ENCODE peak calls at places on chromosomes 12 and 14, in seven cellular contexts. O is uterus, C is HepG2, P is esophagus squamous epithelium, Y is body of pancreas, M is tibial nerve, L is testis. R is an unnamed sample.

GRCh38 chr14:96088131-96088880 is 49.1 kb downstream of the C14orf132 start:
- DNase-seq in L (no peak), C (no peak), Y (no peak), P (no peak), O (no peak), M (no peak), R (no peak)

GRCh38 chr12:57242691-57243454 is 8.1 kb downstream of the STAC3 start:
- DNase-seq in O (no peak), L (peak), Y (peak), P (no peak), M (no peak), C (peak), R (peak)

GRCh38 chr12:72271401-72271740 is 799 bp upstream of the TRHDE start:
- DNase-seq in L (peak), P (no peak), Y (peak), M (peak), C (no peak), O (no peak), R (peak)

GRCh38 chr12:94025730-94026129 is 122.6 kb upstream of the PLXNC1 start:
- DNase-seq in P (no peak), Y (no peak), C (no peak), M (no peak), L (peak), O (no peak), R (no peak)

GRCh38 chr12:46459881-46460545 is 87.4 kb upstream of the SLC38A2 start:
- DNase-seq in L (no peak), O (no peak), Y (no peak), P (no peak), C (no peak), M (no peak), R (no peak)

GRCh38 chr12:75366629-75367028 is 24.3 kb upstream of the GLIPR1L2 start:
- DNase-seq in L (no peak), P (no peak), O (no peak), Y (no peak), M (no peak), C (no peak), R (no peak)

GRCh38 chr14:76090611-76091010 is 61.1 kb upstream of the GPATCH2L start:
- DNase-seq in L (peak), M (no peak), C (no peak), Y (no peak), O (no peak), P (no peak), R (no peak)

GRCh38 chr12:111783046-111783445 is 16.3 kb downstream of the ALDH2 start:
- DNase-seq in O (no peak), P (no peak), M (no peak), Y (no peak), C (no peak), L (no peak), R (no peak)

GRCh38 chr12:69290545-69291277 is 51.3 kb downstream of the CPSF6 start:
- DNase-seq in M (peak), C (peak), Y (peak), P (peak), L (peak), O (no peak), R (peak)

GRCh38 chr12:11635341-11635740 is 14.1 kb upstream of the ETV6 start:
- DNase-seq in C (no peak), O (no peak), M (no peak), L (no peak), Y (no peak), P (no peak), R (no peak)

DNA sequence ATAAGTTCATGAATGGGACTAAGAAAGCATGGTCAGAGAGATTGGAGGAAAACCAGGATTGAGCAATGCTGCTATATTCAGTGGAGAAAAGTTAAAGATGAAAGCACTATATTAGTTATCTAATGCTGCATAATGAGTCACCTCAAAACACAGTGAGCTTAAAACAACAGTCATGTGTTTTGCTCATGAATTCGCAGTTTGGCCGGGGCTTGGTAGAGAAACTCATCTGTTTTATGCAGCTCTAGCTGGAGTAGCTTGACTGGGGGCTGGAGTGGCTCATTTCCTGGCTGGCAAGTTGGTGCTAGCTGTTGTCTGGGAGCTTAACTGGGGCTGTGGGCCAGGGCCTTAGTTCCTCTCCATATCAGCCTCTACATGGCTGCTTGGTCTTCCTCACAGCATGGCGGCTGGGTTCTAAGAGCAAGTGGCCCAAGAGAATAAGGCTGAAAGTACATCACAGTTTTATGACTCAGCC is 90.1 kb downstream of the ADCK1 start:
- DNase-seq in L (no peak), P (no peak), O (no peak), C (no peak), Y (no peak), M (no peak), R (no peak)
- H3K27ac ChIP-seq in L (no peak), P (no peak), O (no peak), C (no peak), Y (no peak), M (no peak), R (no peak)

DNA sequence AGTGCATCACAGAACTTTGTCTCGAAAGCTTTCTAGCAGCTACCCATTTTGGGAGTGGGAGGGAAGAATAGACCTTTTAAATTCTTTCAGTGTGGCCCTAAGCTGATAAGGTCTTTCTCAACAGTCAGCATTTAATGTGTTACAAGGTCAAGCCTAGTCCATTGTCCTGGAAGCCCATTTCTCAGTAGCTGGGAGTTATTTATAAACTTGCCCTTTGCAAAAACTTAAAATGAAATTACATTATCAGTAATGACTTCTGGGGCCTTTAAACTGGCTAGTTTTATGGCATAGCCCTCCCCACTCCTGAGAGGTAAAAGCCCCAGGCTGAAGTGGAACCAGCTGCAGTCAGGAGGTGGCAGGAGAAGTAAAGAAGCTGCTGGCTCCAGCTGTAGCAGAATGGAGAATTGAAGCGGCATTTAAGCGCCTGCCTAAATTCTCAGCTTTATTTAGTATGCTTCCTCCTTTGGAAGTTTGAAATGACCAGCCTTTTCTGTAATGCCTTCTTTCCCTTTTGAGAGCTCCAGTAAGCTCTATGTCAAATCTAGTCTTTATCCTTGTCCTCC is 12.4 kb downstream of the COPZ1 start:
- DNase-seq in P (no peak), Y (no peak), C (peak), O (no peak), L (peak), M (no peak), R (peak)
- TF ChIP-seq POLR2A in P (no peak), Y (no peak), C (no peak), O (no peak), L (no peak), M (no peak), R (no peak)

GRCh38 chr14:74704656-74705055 is 8.2 kb downstream of the AREL1 start:
- DNase-seq in P (no peak), C (no peak), Y (no peak), O (no peak), M (no peak), L (no peak), R (no peak)

GRCh38 chr14:74702293-74702692 is 10.6 kb downstream of the AREL1 start:
- DNase-seq in O (no peak), L (no peak), C (no peak), P (no peak), M (no peak), Y (no peak), R (no peak)

GRCh38 chr14:74705607-74706006 is 7.3 kb downstream of the AREL1 start:
- DNase-seq in O (no peak), P (no peak), C (no peak), Y (no peak), M (no peak), L (no peak), R (no peak)

GRCh38 chr14:74703043-74703442 is 9.8 kb downstream of the AREL1 start:
- DNase-seq in M (no peak), Y (no peak), C (no peak), L (no peak), O (no peak), P (no peak), R (no peak)

GRCh38 chr14:74706101-74706500 is 6.8 kb downstream of the AREL1 start:
- DNase-seq in P (no peak), Y (no peak), L (no peak), C (no peak), O (no peak), M (no peak), R (peak)
- TF ChIP-seq CTCF in P (no peak), Y (no peak), L (no peak), C (no peak), O (no peak), M (no peak), R (no peak)

GRCh38 chr12:53726342-53726741 is 910 bp downstream of the CALCOCO1 start:
- DNase-seq in M (no peak), O (no peak), L (no peak), Y (no peak), P (no peak), C (peak), R (no peak)
- H3K27ac ChIP-seq in M (peak), O (no peak), L (no peak), Y (no peak), P (no peak), C (no peak), R (no peak)

DNA sequence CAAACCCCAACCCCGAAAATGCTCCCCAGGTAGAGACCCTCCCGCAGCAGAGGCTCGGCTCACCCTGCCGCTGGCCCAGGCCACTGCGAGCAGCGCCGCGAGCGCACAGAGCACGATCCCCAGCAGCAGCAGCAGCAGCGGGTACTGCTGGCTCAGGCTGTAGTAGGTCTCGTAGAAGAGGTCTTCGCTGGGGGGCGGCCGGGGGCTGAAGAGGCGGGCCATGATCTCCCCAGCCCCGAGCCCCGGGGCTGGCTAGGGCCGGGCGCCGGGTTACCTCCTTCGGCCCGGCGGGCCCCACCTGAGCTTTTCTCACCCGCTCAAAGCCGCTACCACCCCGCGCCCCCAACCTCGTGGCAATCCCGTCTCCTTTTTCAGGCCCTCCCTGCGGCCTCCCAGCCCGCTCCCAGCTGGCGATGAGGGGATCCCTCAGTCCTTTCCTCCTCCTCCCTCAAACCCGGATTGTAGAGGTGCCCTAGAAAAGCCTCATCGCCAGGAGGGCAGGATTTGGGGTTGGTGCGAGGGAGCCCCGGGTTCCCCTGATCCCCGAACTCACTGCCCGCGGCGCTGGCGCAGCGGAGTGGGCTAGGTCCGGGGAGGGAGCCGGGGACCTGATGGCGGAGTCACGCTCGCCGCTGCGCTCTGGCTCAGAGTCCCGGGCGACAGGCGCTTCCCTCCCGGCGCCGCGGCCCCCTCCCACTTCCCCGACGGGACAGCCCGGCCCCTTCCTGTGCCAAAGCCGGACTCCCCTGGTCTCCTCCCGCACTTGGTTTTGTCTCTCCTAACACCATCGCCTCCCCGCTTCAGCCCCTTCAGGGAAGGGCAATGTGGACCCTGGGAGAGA is at the start of gene ADCY4:
- DNase-seq in L (no peak), Y (no peak), P (no peak), O (peak), C (no peak), M (no peak), R (peak)
- TF ChIP-seq POLR2A in L (no peak), Y (peak), P (no peak), O (peak), C (no peak), M (no peak), R (peak)

DNA sequence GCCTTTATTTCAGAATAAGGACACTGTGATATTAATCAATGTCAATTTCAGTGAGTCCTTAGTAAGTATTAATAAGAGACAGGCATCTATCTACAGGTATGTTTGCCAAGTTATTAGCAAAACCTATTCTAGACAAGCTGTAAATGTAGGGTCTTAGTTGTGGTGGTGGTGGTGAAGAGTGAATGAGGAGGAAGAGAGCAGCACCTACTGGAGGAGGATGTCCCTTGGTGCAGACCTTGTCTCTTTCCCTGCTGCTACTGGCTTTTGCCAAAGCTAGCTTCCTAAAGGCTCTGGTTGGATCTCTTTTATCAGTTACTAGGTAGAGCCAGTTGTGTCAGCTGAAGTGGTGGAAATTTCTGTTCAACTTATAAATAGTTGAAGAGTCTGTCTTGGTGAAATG is 304.8 kb upstream of the ATP2B1 start:
- DNase-seq in C (no peak), Y (no peak), L (no peak), M (no peak), O (no peak), P (no peak), R (no peak)
- TF ChIP-seq CTCF in C (peak), Y (no peak), L (no peak), M (no peak), O (no peak), P (no peak), R (no peak)

GRCh38 chr12:18981732-18982131 is 147.8 kb upstream of the PLEKHA5 start:
- DNase-seq in C (no peak), M (no peak), Y (no peak), L (no peak), P (no peak), O (no peak), R (no peak)
- H3K27ac ChIP-seq in C (no peak), M (no peak), Y (no peak), L (no peak), P (no peak), O (no peak), R (no peak)

DNA sequence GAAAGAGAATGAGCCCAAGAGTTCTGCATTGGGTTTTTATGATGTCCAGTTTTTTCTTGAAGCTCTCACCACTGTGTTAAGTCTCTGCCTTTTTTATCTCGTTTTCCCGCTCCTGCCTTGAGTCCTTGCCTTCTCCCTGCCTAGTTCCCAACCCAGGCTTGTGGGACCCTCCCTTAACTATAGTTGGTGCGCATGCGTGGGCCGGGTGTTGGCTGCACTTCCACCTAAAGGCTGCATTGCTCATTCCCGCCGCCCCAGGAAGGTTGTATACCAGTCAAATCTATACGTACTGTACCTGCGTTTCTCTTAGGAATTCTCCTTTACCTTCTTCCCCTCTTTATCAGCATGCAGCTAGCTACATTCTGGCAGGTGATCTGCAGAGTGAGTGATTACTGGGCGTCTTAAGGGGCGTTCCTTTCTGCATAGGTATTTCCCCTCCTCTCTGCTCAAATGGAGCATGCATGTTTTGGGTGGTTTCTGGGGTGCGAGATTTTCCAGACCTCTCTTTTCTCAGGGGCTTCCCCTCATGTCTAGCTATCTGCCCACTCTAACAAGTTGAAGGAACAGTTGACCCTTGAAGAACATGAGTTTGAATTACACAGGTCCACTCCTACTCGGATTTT is 6.6 kb upstream of the REP15 start:
- DNase-seq in C (no peak), L (peak), M (no peak), Y (no peak), P (no peak), O (no peak), R (no peak)
- TF ChIP-seq POLR2A in C (no peak), L (no peak), M (no peak), Y (no peak), P (no peak), O (no peak), R (no peak)

GRCh38 chr12:62008703-62009102 is 251.5 kb upstream of the USP15 start:
- DNase-seq in Y (no peak), P (no peak), C (no peak), O (no peak), L (no peak), M (no peak), R (no peak)

GRCh38 chr12:62009445-62009844 is 250.8 kb upstream of the USP15 start:
- DNase-seq in L (no peak), M (no peak), P (no peak), C (no peak), Y (no peak), O (no peak), R (no peak)

DNA sequence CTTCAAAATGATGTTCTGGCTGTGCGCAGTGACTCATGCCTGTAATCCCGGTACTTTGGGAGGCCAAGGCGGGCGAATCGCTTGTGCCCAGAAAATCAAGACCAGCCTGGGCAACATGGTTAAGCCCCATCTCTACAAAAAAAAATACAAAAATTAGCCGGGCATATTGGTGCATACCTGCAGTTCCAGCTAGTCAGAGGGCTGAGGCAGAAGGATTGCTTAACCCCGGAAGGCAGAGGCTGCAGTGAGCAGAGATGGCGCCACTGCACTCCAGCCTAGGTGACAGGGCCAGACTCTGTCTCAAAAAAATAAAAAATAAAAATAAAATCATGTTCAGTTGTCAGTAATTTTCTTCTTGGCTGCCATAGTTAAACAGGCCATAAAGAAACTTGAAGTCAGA is 245.9 kb upstream of the USP15 start:
- DNase-seq in P (no peak), O (no peak), C (no peak), M (no peak), Y (no peak), L (no peak), R (no peak)
- TF ChIP-seq CTCF in P (no peak), O (no peak), C (no peak), M (no peak), Y (no peak), L (no peak), R (no peak)

GRCh38 chr12:64824500-64825142 is at the start of gene TBC1D30:
- DNase-seq in P (no peak), C (no peak), L (peak), M (no peak), Y (no peak), O (no peak), R (peak)
- H3K27ac ChIP-seq in P (no peak), C (no peak), L (no peak), M (no peak), Y (no peak), O (no peak), R (no peak)